ENCODE peak calls at places on chromosomes 2 and 18, in ten cellular contexts. P is stimulated activated CD8-positive, alpha-beta memory T cell treated with anti-CD3 and anti-CD28 coated beads, Interleukin-4, amount 100 ng/mL, for 1 hour; G is body of pancreas; U is tibial nerve; Y is GM04504; F is mammary epithelial cell; W is transverse colon; H is stimulated activated CD4-positive, alpha-beta T cell treated with anti-CD3 and anti-CD28 coated beads, TNF-alpha, amount 100 ng/mL, for 48 hours; V is amniotic stem cell; L is NB4. K is an unnamed sample.

GRCh38 chr2:233482616-233483015 is 84.0 kb downstream of the USP40 start:
- DNase-seq in F (no peak), U (no peak), V (no peak), P (no peak), Y (no peak), G (no peak), W (no peak), H (no peak), L (peak; percentile 51), K (no peak)

GRCh38 chr2:226868331-226868730 is 32.5 kb downstream of the RHBDD1 start:
- DNase-seq in H (no peak), P (no peak), Y (no peak), U (no peak), W (no peak), G (no peak), F (no peak), L (no peak), V (no peak), K (no peak)

GRCh38 chr2:161400076-161400475 is 16.0 kb upstream of the TBR1 start:
- DNase-seq in U (no peak), Y (no peak), H (no peak), W (no peak), P (no peak), G (no peak), F (peak; percentile 40), L (no peak), V (no peak), K (no peak)

GRCh38 chr2:194166818-194167217 is 1490.2 kb upstream of the SLC39A10 start:
- DNase-seq in V (peak; percentile 37), W (no peak), H (no peak), G (peak; percentile 25), P (no peak), U (no peak), F (peak; percentile 12), L (peak; percentile 38), Y (no peak), K (no peak)

GRCh38 chr2:132733119-132733518 is 63.1 kb upstream of the LYPD1 start:
- DNase-seq in H (no peak), P (no peak), G (no peak), Y (no peak), F (no peak), V (no peak), W (no peak), L (peak; percentile 22), U (no peak), K (no peak)

GRCh38 chr2:217075225-217075802 is 215.4 kb upstream of the TNP1 start:
- DNase-seq in U (peak; percentile 13), L (peak; percentile 46), G (no peak), P (no peak), W (no peak), Y (no peak), V (no peak), F (no peak), H (no peak), K (no peak)

GRCh38 chr18:14936313-14936712 is 188.3 kb downstream of the ANKRD30B start:
- DNase-seq in P (no peak), W (peak; percentile 85), Y (no peak), G (no peak), L (no peak), U (no peak), F (no peak), V (no peak), H (no peak), K (no peak)

GRCh38 chr18:24033644-24034412 is 19.3 kb downstream of the TTC39C start:
- DNase-seq in G (no peak), W (no peak), V (no peak), U (no peak), F (no peak), P (no peak), L (no peak), Y (no peak), H (no peak), K (no peak)

GRCh38 chr2:66498597-66498910 is 63.6 kb downstream of the MEIS1 start:
- DNase-seq in W (no peak), F (no peak), H (no peak), G (no peak), U (no peak), Y (no peak), P (no peak), L (no peak), V (no peak), K (no peak)